ENCODE peak calls at places on chromosomes 7 and 10, in four cellular contexts. N, M, R and D are unnamed samples.
A peak's percentile ranks its signal among the peaks of the same experiment; 100 is the strongest.

GRCh38 chr7:115019882-115020605 is 98.2 kb downstream of the MDFIC start:
- DNase-seq in N (no peak), M (no peak), R (no peak), D (no peak)

GRCh38 chr10:79444243-79445119 is 943 bp downstream of the ZCCHC24 start:
- DNase-seq in N (peak; percentile 73), M (peak; percentile 68), R (peak; percentile 39), D (peak; percentile 60)

GRCh38 chr7:95398155-95398940 is 2.2 kb upstream of the PON3 start:
- DNase-seq in N (no peak), M (no peak), R (no peak), D (no peak)

GRCh38 chr7:47775238-47775637 is 173.0 kb downstream of the PKD1L1 start:
- DNase-seq in N (no peak), M (no peak), R (peak; percentile 38), D (no peak)

GRCh38 chr7:19963695-19964094 is 190.3 kb upstream of the TMEM196 start:
- DNase-seq in N (no peak), M (no peak), R (no peak), D (no peak)

GRCh38 chr7:40490603-40490924 is 355.8 kb downstream of the SUGCT start:
- DNase-seq in N (no peak), M (no peak), R (no peak), D (no peak)

GRCh38 chr10:65952086-65952485 is 973.8 kb upstream of the LRRTM3 start:
- DNase-seq in N (no peak), M (no peak), R (peak; percentile 6), D (peak; percentile 81)

GRCh38 chr10:122515588-122516231 is 44.8 kb upstream of the DMBT1 start:
- DNase-seq in N (peak; percentile 79), M (no peak), R (no peak), D (no peak)

GRCh38 chr10:133334495-133335237 is 2.0 kb downstream of the CALY start:
- DNase-seq in N (no peak), M (no peak), R (no peak), D (no peak)

GRCh38 chr7:91397612-91398011 is 133.4 kb downstream of the FZD1 start:
- DNase-seq in N (no peak), M (no peak), R (no peak), D (no peak)

GRCh38 chr10:110137142-110137545 is 70.3 kb upstream of the MXI1 start:
- DNase-seq in N (no peak), M (peak; percentile 47), R (peak; percentile 89), D (peak; percentile 88)

GRCh38 chr7:103637080-103637479 is 191.1 kb upstream of the SLC26A5 start:
- DNase-seq in N (no peak), M (no peak), R (no peak), D (no peak)

GRCh38 chr10:97048649-97049427 is 136.9 kb downstream of the SLIT1 start:
- DNase-seq in N (no peak), M (no peak), R (no peak), D (no peak)

GRCh38 chr7:45980181-45980905 is 59.3 kb upstream of the IGFBP3 start:
- DNase-seq in N (no peak), M (no peak), R (no peak), D (no peak)

GRCh38 chr10:126147866-126148578 is 240.3 kb downstream of the ADAM12 start:
- DNase-seq in N (no peak), M (no peak), R (no peak), D (no peak)

GRCh38 chr7:130953193-130953592 is 219.2 kb upstream of the KLF14 start:
- DNase-seq in N (no peak), M (no peak), R (no peak), D (no peak)

GRCh38 chr10:2202401-2202800 is 465.1 kb upstream of the ADARB2 start:
- DNase-seq in N (no peak), M (no peak), R (no peak), D (no peak)

GRCh38 chr7:5525271-5526189 is 101.9 kb upstream of the TNRC18 start:
- DNase-seq in N (no peak), M (no peak), R (peak; percentile 52), D (peak; percentile 87)

GRCh38 chr10:4824791-4825310 is 1.2 kb upstream of the AKR1E2 start:
- DNase-seq in N (no peak), M (no peak), R (no peak), D (no peak)

GRCh38 chr7:9608560-9608959 is 1175.2 kb downstream of the NXPH1 start:
- DNase-seq in N (no peak), M (no peak), R (no peak), D (no peak)

GRCh38 chr10:30829921-30830671 is 200.5 kb upstream of the LYZL2 start:
- DNase-seq in N (no peak), M (no peak), R (no peak), D (no peak)

GRCh38 chr10:1660386-1660785 is 76.9 kb downstream of the ADARB2 start:
- DNase-seq in N (no peak), M (no peak), R (no peak), D (no peak)

GRCh38 chr7:93973134-93973533 is 31.0 kb downstream of the BET1 start:
- DNase-seq in N (no peak), M (no peak), R (no peak), D (no peak)

GRCh38 chr10:86795353-86795752 is 38.9 kb downstream of the BMPR1A start:
- DNase-seq in N (no peak), M (no peak), R (no peak), D (no peak)

GRCh38 chr10:72342911-72343310 is 11.8 kb downstream of the DNAJB12 start:
- DNase-seq in N (no peak), M (no peak), R (no peak), D (no peak)

GRCh38 chr7:80795174-80795573 is 123.7 kb downstream of the SEMA3C start:
- DNase-seq in N (no peak), M (no peak), R (no peak), D (no peak)

GRCh38 chr10:18666810-18667209 is 7.6 kb downstream of the ARL5B start:
- DNase-seq in N (no peak), M (no peak), R (no peak), D (no peak)

GRCh38 chr10:117399341-117400196 is 24.3 kb upstream of the PDZD8 start:
- DNase-seq in N (no peak), M (no peak), R (no peak), D (no peak)